ENCODE peak calls at places on chromosomes 12 and 14, in eight cellular contexts. J, X, W, S, M, Z, I and O are unnamed samples.

GRCh38 chr12:65546528-65546927 is 268.0 kb downstream of the MSRB3 start:
- DNase-seq in J (no peak), X (no peak), W (no peak), S (no peak), M (no peak), Z (no peak), I (no peak), O (no peak)

GRCh38 chr12:121537814-121538698 is 42.8 kb downstream of the KDM2B start:
- DNase-seq in J (peak), X (no peak), W (peak), S (peak), M (no peak), Z (peak), I (peak), O (peak)

GRCh38 chr14:77738559-77739250 is 22.3 kb downstream of the SNW1 start:
- DNase-seq in J (no peak), X (no peak), W (no peak), S (peak), M (no peak), Z (peak), I (no peak), O (no peak)

GRCh38 chr12:101414533-101415119 is 7.1 kb upstream of the ARL1 start:
- DNase-seq in J (peak), X (peak), W (no peak), S (peak), M (no peak), Z (peak), I (no peak), O (peak)

GRCh38 chr12:82981150-82981549 is 294.4 kb downstream of the TMTC2 start:
- DNase-seq in J (no peak), X (no peak), W (no peak), S (no peak), M (no peak), Z (no peak), I (no peak), O (no peak)

GRCh38 chr12:2395352-2395977 is 342.7 kb downstream of the CACNA1C start:
- DNase-seq in J (peak), X (peak), W (peak), S (peak), M (peak), Z (peak), I (no peak), O (peak)

GRCh38 chr12:50720501-50720900 is 43.4 kb upstream of the ATF1 start:
- DNase-seq in J (no peak), X (no peak), W (no peak), S (no peak), M (no peak), Z (no peak), I (no peak), O (no peak)

GRCh38 chr12:10097521-10097920 is 1.3 kb downstream of the CLEC1A start:
- DNase-seq in J (no peak), X (no peak), W (no peak), S (no peak), M (no peak), Z (peak), I (no peak), O (no peak)

GRCh38 chr12:111439657-111440151 is 34.0 kb downstream of the SH2B3 start:
- DNase-seq in J (no peak), X (no peak), W (no peak), S (no peak), M (no peak), Z (no peak), I (no peak), O (no peak)

GRCh38 chr14:53646925-53647324 is 309.7 kb downstream of the BMP4 start:
- DNase-seq in J (no peak), X (no peak), W (no peak), S (no peak), M (no peak), Z (no peak), I (no peak), O (no peak)

GRCh38 chr14:36585100-36585499 is 2.7 kb upstream of the NKX2-8 start:
- DNase-seq in J (no peak), X (no peak), W (no peak), S (no peak), M (no peak), Z (no peak), I (no peak), O (no peak)

GRCh38 chr12:14473707-14474287 is 93.9 kb downstream of the PLBD1 start:
- DNase-seq in J (no peak), X (no peak), W (no peak), S (no peak), M (no peak), Z (peak), I (no peak), O (no peak)

GRCh38 chr14:79161576-79161975 is 991.4 kb downstream of the NRXN3 start:
- DNase-seq in J (no peak), X (no peak), W (no peak), S (no peak), M (no peak), Z (peak), I (no peak), O (no peak)

GRCh38 chr12:117044790-117045174 is 54.4 kb downstream of the TESC start:
- DNase-seq in J (no peak), X (no peak), W (no peak), S (no peak), M (no peak), Z (no peak), I (no peak), O (no peak)

GRCh38 chr14:30165255-30165654 is 237.6 kb upstream of the PRKD1 start:
- DNase-seq in J (no peak), X (no peak), W (no peak), S (no peak), M (no peak), Z (no peak), I (no peak), O (no peak)

GRCh38 chr12:53670308-53670707 is 5.6 kb downstream of the ATP5MC2 start:
- DNase-seq in J (no peak), X (no peak), W (no peak), S (no peak), M (no peak), Z (no peak), I (no peak), O (no peak)

GRCh38 chr12:54439096-54439495 is 20.0 kb upstream of the ITGA5 start:
- DNase-seq in J (no peak), X (no peak), W (no peak), S (peak), M (no peak), Z (no peak), I (no peak), O (no peak)

GRCh38 chr14:88986146-88986841 is 161.8 kb downstream of the TTC8 start:
- DNase-seq in J (no peak), X (no peak), W (no peak), S (peak), M (no peak), Z (peak), I (no peak), O (no peak)

GRCh38 chr14:64715628-64716412 is 11.6 kb downstream of the PLEKHG3 start:
- DNase-seq in J (no peak), X (no peak), W (peak), S (no peak), M (no peak), Z (no peak), I (no peak), O (no peak)

GRCh38 chr12:127628655-127629054 is 638.3 kb upstream of the TMEM132C start:
- DNase-seq in J (no peak), X (no peak), W (no peak), S (peak), M (no peak), Z (peak), I (no peak), O (no peak)

GRCh38 chr12:13383379-13383778 is 186.9 kb downstream of the EMP1 start:
- DNase-seq in J (no peak), X (no peak), W (no peak), S (no peak), M (no peak), Z (no peak), I (no peak), O (no peak)

GRCh38 chr12:103503546-103504480 is 8.0 kb upstream of the C12orf42 start:
- DNase-seq in J (no peak), X (peak), W (no peak), S (peak), M (peak), Z (peak), I (no peak), O (no peak)

GRCh38 chr12:94710933-94711332 is 60.6 kb upstream of the TMCC3 start:
- DNase-seq in J (no peak), X (peak), W (no peak), S (peak), M (no peak), Z (peak), I (no peak), O (peak)

GRCh38 chr12:95204141-95204866 is 13.0 kb downstream of the FGD6 start:
- DNase-seq in J (no peak), X (no peak), W (no peak), S (peak), M (no peak), Z (peak), I (no peak), O (no peak)